ENCODE peak calls at places on chromosomes 4 and X, in five cellular contexts. One of them, this sample, is unnamed.

GRCh38 chr4:186249785-186250739 is 15.9 kb upstream of the F11 start:
- DNase-seq in occipital lobe: no peak
- DNase-seq in GM13976: no peak
- DNase-seq in Ammon's horn: no peak
- DNase-seq in WERI-Rb-1: no peak
- DNase-seq in this sample: no peak

GRCh38 chr4:158347596-158347995 is 137.3 kb downstream of the TMEM144 start:
- DNase-seq in occipital lobe: no peak
- DNase-seq in WERI-Rb-1: no peak
- DNase-seq in GM13976: no peak
- DNase-seq in Ammon's horn: no peak
- DNase-seq in this sample: no peak

GRCh38 chrX:44428989-44429627 is 85.6 kb upstream of the EFHC2 start:
- DNase-seq in WERI-Rb-1: no peak
- DNase-seq in GM13976: no peak
- DNase-seq in Ammon's horn: no peak
- DNase-seq in occipital lobe: no peak
- DNase-seq in this sample: no peak

GRCh38 chrX:151825927-151826471 is 86.7 kb upstream of the MAGEA4 start:
- DNase-seq in WERI-Rb-1: no peak
- DNase-seq in occipital lobe: no peak
- DNase-seq in GM13976: no peak
- DNase-seq in Ammon's horn: no peak
- DNase-seq in this sample: no peak

GRCh38 chrX:27446423-27446822 is 16.7 kb downstream of the PPP4R3C start:
- DNase-seq in Ammon's horn: no peak
- DNase-seq in GM13976: no peak
- DNase-seq in occipital lobe: no peak
- DNase-seq in WERI-Rb-1: no peak
- DNase-seq in this sample: no peak

GRCh38 chr4:23887989-23888388 is 1.9 kb downstream of the PPARGC1A start:
- DNase-seq in WERI-Rb-1: no peak
- DNase-seq in Ammon's horn: peak; percentile 45
- DNase-seq in GM13976: no peak
- DNase-seq in occipital lobe: no peak
- DNase-seq in this sample: no peak

GRCh38 chrX:15497865-15498264 is 2.7 kb upstream of the BMX start:
- DNase-seq in Ammon's horn: peak; percentile 21
- DNase-seq in WERI-Rb-1: peak; percentile 57
- DNase-seq in GM13976: peak; percentile 63
- DNase-seq in occipital lobe: no peak
- DNase-seq in this sample: peak; percentile 45

GRCh38 chrX:30060718-30061117 is 154.6 kb upstream of the MAGEB2 start:
- DNase-seq in Ammon's horn: peak; percentile 20
- DNase-seq in WERI-Rb-1: no peak
- DNase-seq in GM13976: no peak
- DNase-seq in occipital lobe: no peak
- DNase-seq in this sample: peak; percentile 25

GRCh38 chrX:140712413-140713173 is 3.0 kb downstream of the LINC00632 start:
- DNase-seq in Ammon's horn: peak; percentile 82
- DNase-seq in WERI-Rb-1: no peak
- DNase-seq in occipital lobe: peak; percentile 34
- DNase-seq in GM13976: no peak
- DNase-seq in this sample: peak; percentile 33

GRCh38 chrX:154123241-154124219 is 20.5 kb upstream of the OPN1LW start:
- DNase-seq in Ammon's horn: peak; percentile 20
- DNase-seq in occipital lobe: no peak
- DNase-seq in GM13976: peak; percentile 51
- DNase-seq in WERI-Rb-1: no peak
- DNase-seq in this sample: peak; percentile 45

GRCh38 chrX:84956304-84956703 is 47.4 kb upstream of the APOOL start:
- DNase-seq in GM13976: no peak
- DNase-seq in Ammon's horn: no peak
- DNase-seq in occipital lobe: no peak
- DNase-seq in WERI-Rb-1: no peak
- DNase-seq in this sample: no peak

GRCh38 chrX:107700317-107700774 is 72.0 kb downstream of the PRPS1 start:
- DNase-seq in GM13976: no peak
- DNase-seq in occipital lobe: no peak
- DNase-seq in WERI-Rb-1: no peak
- DNase-seq in Ammon's horn: peak; percentile 50
- DNase-seq in this sample: no peak

This sample was measured in GM12865.